ENCODE peak calls at places on chromosomes 7 and 10, in seven cellular contexts. J, A, D, W, H, V and K are unnamed samples. For H3K4me1, the result is how much of the 10 kb centered on the place peaks cover.

GRCh38 chr10:86203162-86203905 is 163.3 kb downstream of the GRID1 start:
- DNase-seq in D (no peak), W (peak), V (no peak), J (no peak), A (no peak), H (no peak), K (peak)

GRCh38 chr7:36448781-36449379 is 59.2 kb downstream of the ANLN start:
- DNase-seq in H (no peak), V (no peak), J (no peak), A (no peak), W (no peak), D (no peak), K (no peak)

GRCh38 chr10:112307631-112308502 is 24.7 kb downstream of the TECTB start:
- DNase-seq in J (peak), A (no peak), V (no peak), H (no peak), D (no peak), W (peak), K (peak)

GRCh38 chr10:11448190-11448544 is 163.3 kb downstream of the USP6NL start:
- DNase-seq in J (no peak), V (no peak), D (no peak), A (no peak), W (no peak), H (no peak), K (no peak)

GRCh38 chr10:74841265-74841973 is 15.0 kb downstream of the KAT6B start:
- DNase-seq in H (no peak), A (no peak), D (no peak), J (no peak), V (no peak), W (no peak), K (peak)

GRCh38 chr10:45000138-45000763 is 472 bp upstream of the ZNF22 start:
- DNase-seq in A (peak), D (no peak), W (no peak), V (no peak), J (peak), H (no peak), K (peak)

GRCh38 chr10:103660364-103661197 is 167.1 kb downstream of the NEURL1 start:
- DNase-seq in H (peak), W (no peak), J (no peak), A (no peak), D (no peak), V (no peak), K (peak)

GRCh38 chr10:52170776-52171175 is 143.3 kb upstream of the DKK1 start:
- DNase-seq in V (no peak), J (no peak), H (no peak), D (no peak), A (no peak), W (no peak), K (no peak)

GRCh38 chr10:11415095-11415494 is 196.4 kb downstream of the USP6NL start:
- DNase-seq in A (no peak), W (no peak), H (no peak), D (no peak), J (no peak), V (no peak), K (no peak)

GRCh38 chr10:22308390-22308789 is 7.8 kb upstream of the COMMD3 start:
- DNase-seq in J (peak), W (peak), D (no peak), H (no peak), V (no peak), A (no peak), K (no peak)

GRCh38 chr10:45354261-45354660 is 19.8 kb upstream of the ALOX5 start:
- DNase-seq in D (no peak), H (no peak), J (peak), V (no peak), A (no peak), W (no peak), K (peak)

GRCh38 chr10:16436367-16436757 is 448 bp upstream of the PTER start:
- DNase-seq in D (no peak), A (no peak), W (no peak), V (no peak), H (no peak), J (no peak), K (peak)

GRCh38 chr10:92309273-92309672 is 18.3 kb downstream of the MARCHF5 start:
- DNase-seq in A (no peak), D (no peak), H (no peak), W (no peak), V (no peak), J (no peak), K (no peak)

GRCh38 chr7:108630002-108630401 is 60.3 kb downstream of the DNAJB9 start:
- DNase-seq in J (no peak), V (no peak), A (peak), W (no peak), D (no peak), H (no peak), K (peak)

GRCh38 chr7:131548371-131548770 is 8.1 kb downstream of the PODXL start:
- DNase-seq in W (no peak), D (no peak), H (no peak), J (no peak), A (no peak), V (no peak), K (no peak)

GRCh38 chr7:155147624-155148023 is 77.5 kb downstream of the HTR5A start:
- DNase-seq in V (no peak), H (no peak), J (no peak), A (no peak), W (no peak), D (no peak), K (no peak)

DNA sequence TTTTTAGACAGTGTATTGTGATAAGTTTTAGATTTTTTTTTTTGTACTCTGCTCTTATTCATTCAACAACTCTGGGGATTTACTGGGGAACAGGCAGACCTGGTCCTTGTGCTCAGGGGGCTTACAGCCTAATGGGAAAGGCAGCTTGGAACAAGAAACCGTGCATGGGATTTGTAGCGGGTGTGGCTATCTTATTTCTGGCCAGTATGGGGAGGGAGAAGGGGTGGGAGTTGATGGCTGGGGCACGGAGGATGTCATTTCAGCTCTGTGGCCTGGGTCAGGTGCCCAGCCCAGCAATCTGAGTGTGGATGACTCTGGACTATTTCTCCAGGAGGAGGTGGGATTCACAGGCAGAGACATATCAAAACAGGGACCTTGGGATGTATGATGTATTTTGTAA is 47.0 kb downstream of the GRK5 start:
- DNase-seq in V (no peak), W (no peak), H (no peak), A (no peak), J (no peak), D (no peak), K (no peak)
- H3K4me1 ChIP-seq in V (under half), W (half or more), H (under half), A (half or more), J (under half), D (under half), K (half or more)

GRCh38 chr10:17865351-17865750 is 56.2 kb downstream of the MRC1 start:
- DNase-seq in V (no peak), D (no peak), H (no peak), J (no peak), A (no peak), W (no peak), K (no peak)
- H3K4me1 ChIP-seq in V (under half), D (under half), H (under half), J (under half), A (under half), W (under half), K (under half)

DNA sequence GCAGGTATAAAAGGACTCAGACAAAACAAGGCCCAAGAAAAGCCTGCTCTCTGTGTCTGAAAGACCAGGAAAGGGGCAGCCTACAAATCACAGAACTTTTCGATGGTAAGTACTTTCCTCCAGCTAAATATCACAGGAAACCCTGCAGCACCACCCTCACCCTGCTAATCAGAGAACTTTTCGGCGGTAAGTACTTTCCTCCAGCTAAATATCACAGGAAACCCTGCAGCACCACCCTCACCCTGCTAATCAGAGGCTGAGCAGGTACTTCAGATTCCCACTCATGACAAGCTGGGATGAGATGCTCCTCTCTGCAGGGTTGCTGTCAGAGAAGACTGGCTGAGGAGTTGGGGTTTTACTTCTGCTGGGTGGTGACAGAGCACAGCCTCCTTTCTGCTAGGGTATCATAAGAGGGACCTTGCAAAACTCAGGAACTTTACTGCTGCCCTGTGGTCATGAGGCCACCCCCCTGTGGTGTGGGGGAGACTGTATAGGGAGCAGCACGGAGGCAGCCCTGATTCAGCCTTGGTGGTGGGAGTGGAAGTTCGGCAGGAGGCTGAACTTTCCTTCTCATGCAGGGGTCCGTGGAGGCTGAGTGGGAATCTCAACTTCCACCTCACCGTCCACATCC is 7.2 kb downstream of the WDR37 start:
- DNase-seq in D (peak), J (no peak), V (no peak), W (no peak), A (no peak), H (no peak), K (no peak)
- H3K4me1 ChIP-seq in D (half or more), J (under half), V (under half), W (under half), A (under half), H (half or more), K (under half)

GRCh38 chr10:127921751-127922140 is 14.8 kb downstream of the PTPRE start:
- DNase-seq in A (no peak), H (no peak), W (no peak), J (no peak), D (no peak), V (no peak), K (no peak)

GRCh38 chr10:127921075-127921750 is 14.3 kb downstream of the PTPRE start:
- DNase-seq in D (no peak), J (no peak), H (no peak), A (no peak), W (no peak), V (no peak), K (no peak)

GRCh38 chr10:127918570-127918969 is 11.7 kb downstream of the PTPRE start:
- DNase-seq in A (no peak), J (no peak), W (no peak), V (no peak), H (peak), D (no peak), K (no peak)

GRCh38 chr10:127920319-127921074 is 13.6 kb downstream of the PTPRE start:
- DNase-seq in H (no peak), W (no peak), V (no peak), A (no peak), D (no peak), J (no peak), K (no peak)

GRCh38 chr10:127919418-127920191 is 12.7 kb downstream of the PTPRE start:
- DNase-seq in A (no peak), J (peak), W (peak), H (no peak), V (no peak), D (no peak), K (no peak)
- H3K4me1 ChIP-seq in A (under half), J (under half), W (under half), H (half or more), V (under half), D (under half), K (under half)